ENCODE peak calls at places on chromosome 5, in six cellular contexts. N is neural progenitor cell, R is SK-N-SH, T is PC-3, Y is uterus, B is pancreas. K is an unnamed sample.

GRCh38 chr5:149680810-149681221 is 49.3 kb upstream of the PPARGC1B start:
- DNase-seq in N (no peak), R (no peak), Y (no peak), B (no peak), T (no peak), K (peak; percentile 80)

GRCh38 chr5:177232761-177233160 is 70.8 kb downstream of the RAB24 start:
- DNase-seq in R (no peak), N (no peak), B (no peak), T (no peak), Y (no peak), K (no peak)

GRCh38 chr5:139863361-139863760 is 67.8 kb downstream of the PSD2 start:
- DNase-seq in N (no peak), B (no peak), Y (peak; percentile 68), T (no peak), R (no peak), K (no peak)

GRCh38 chr5:180099733-180100611 is 28.4 kb upstream of the RNF130 start:
- DNase-seq in T (no peak), N (no peak), B (no peak), Y (no peak), R (no peak), K (no peak)

GRCh38 chr5:142675211-142675599 is 10.7 kb downstream of the FGF1 start:
- DNase-seq in B (no peak), T (no peak), R (no peak), N (no peak), Y (peak; percentile 69), K (no peak)

GRCh38 chr5:36392818-36393217 is 91.1 kb upstream of the RANBP3L start:
- DNase-seq in T (peak; percentile 42), N (no peak), R (peak; percentile 28), Y (no peak), B (no peak), K (no peak)

GRCh38 chr5:142475102-142475501 is 150.3 kb upstream of the SPRY4 start:
- DNase-seq in Y (no peak), B (no peak), T (peak; percentile 1), N (peak; percentile 20), R (no peak), K (no peak)

GRCh38 chr5:88890070-88890781 is 7.2 kb upstream of the MEF2C start:
- DNase-seq in R (no peak), N (no peak), Y (no peak), B (no peak), T (no peak), K (no peak)

GRCh38 chr5:169006878-169007790 is 293.8 kb downstream of the SLIT3 start:
- DNase-seq in B (no peak), T (peak; percentile 97), Y (no peak), R (no peak), N (no peak), K (no peak)

GRCh38 chr5:110716247-110717245 is 9.9 kb downstream of the TMEM232 start:
- DNase-seq in N (no peak), R (no peak), Y (no peak), T (no peak), B (no peak), K (no peak)

GRCh38 chr5:117379521-117379920 is 804.9 kb upstream of the SEMA6A start:
- DNase-seq in Y (no peak), B (no peak), R (no peak), T (no peak), N (no peak), K (no peak)

GRCh38 chr5:61298066-61298465 is 34.0 kb upstream of the ZSWIM6 start:
- DNase-seq in Y (no peak), B (no peak), N (no peak), T (no peak), R (no peak), K (no peak)

GRCh38 chr5:14185336-14186131 is 42.4 kb downstream of the TRIO start:
- DNase-seq in Y (no peak), N (no peak), B (no peak), R (no peak), T (peak; percentile 94), K (no peak)

GRCh38 chr5:62954578-62954977 is 376.0 kb downstream of the LRRC70 start:
- DNase-seq in B (no peak), N (no peak), Y (no peak), T (no peak), R (no peak), K (no peak)

GRCh38 chr5:169347786-169348185 is 46.8 kb upstream of the SLIT3 start:
- DNase-seq in R (no peak), Y (no peak), N (no peak), B (no peak), T (no peak), K (no peak)

DNA sequence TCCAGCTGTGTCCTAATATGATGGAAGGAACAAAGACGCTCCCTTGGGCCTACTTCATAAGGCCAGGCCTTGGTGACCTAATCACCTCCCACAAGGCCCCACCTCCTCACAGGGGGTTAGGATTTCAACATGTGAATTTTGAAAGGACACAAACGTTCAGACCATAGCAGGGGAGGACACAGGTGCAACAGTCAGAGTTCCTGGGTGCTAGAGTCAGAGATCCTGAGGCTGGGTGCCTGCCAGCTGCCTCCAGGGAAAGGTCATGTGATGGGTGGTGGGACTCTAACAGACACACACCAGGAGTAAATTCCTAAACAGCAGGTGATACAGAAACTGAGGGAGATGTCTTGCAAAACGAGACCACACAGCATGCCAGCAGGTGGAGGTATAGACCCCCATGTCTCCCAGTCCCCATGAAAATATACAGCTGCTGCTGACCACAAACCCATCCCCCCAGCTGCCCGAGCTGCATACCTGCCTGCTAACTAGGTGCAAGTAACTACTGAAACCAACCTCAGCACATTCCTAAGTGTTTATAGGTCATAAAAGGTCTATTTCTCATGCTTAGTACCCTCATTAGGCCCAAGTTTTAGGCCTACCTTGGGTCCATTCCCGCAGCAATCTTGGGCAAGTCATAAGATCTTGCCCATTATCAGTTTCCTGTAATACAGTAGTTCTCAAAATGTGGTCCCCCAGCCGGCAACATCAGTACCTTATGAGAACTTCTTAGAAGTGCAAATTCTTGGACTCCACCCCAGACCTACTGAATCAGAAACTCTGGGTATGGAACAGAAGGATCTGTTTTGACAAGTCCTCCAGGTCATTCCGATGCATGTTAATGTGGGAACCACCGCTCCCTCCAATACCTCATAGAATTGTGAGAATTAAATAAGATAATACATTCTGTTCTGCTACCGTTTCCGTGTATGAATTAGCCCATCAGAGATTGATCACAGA is 245.3 kb downstream of the ENC1 start:
- DNase-seq in B (no peak), R (peak; percentile 19), Y (no peak), T (peak; percentile 17), N (no peak), K (no peak)
- TF ChIP-seq CTCF in B (no peak), R (no peak), Y (no peak), T (no peak), N (no peak), K (no peak)

DNA sequence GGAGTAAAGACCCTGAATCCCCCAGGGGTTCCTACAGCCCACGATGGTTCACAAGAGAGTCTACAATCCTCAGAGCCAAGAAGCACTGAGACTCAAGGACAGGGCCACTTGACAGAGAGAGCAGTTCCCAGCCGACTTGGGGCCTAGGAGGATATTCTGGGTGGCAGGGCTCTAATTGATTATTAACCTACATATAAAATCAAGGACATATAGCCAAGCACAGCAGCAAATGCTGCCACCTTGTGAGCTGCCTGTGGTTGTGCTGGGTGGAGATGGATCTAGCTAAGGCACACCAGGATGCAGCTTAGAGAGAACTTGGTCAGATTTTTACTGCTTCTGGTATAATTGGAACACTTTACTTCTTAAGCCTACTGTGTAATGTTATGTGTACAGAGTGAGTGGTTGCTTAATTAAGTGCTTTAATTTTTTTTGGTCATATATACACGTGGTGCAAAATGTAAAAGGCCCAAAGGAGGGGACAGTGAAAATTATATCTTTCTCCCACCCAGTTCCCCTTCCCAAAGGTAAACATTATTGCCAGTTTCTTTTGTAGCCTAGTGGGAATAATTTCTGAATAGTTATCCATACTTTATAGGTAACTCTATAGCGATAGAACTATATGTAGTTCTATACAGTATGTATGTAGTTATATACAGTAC is 78.8 kb downstream of the F2RL2 start:
- DNase-seq in B (peak; percentile 62), R (peak; percentile 69), T (peak; percentile 43), Y (no peak), N (peak; percentile 60), K (peak; percentile 34)
- TF ChIP-seq CTCF in B (peak; percentile 60), R (peak; percentile 82), T (peak; percentile 61), Y (no peak), N (peak; percentile 65), K (peak; percentile 60)

DNA sequence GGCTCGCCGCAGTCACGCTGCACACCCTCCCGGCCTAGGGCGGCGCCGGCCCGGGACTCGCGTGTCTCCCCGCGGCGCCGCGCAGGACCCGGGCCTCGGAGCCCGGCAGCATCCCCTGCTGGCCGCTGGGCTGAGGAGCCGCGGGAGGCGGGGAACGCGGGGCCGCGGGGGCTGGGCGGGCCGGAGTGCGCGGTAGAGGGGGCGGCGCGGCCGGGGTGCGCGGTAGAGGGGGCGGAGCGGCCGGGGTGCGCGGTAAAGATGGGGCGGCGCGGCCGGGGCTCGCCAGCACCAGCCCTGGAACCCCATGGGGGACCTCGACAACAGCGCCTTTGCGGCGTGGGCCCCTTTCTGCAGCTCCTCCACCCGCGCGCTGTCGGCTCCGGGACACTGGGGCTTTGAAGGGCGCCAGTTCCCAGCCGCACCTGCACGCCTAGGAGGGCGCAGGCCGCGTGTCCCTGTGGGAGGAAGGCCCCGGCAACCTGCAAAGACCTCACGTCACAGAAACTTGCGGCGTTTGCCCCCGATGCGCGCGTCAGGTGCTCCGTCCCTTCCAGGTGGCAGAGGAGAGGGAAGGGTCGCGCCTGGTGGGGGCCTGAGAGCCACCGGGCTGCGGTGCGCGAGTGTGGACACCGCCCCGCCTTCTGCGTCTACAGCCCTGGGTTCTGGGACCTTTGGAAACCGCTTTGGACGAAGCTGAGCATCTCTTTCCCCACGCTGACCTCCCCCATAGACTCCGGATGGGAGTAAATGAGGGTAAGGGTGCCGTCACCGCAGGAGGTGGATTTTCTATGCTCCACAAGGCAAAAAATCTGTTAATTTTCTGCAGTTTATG is 49.6 kb downstream of the NSUN2 start:
- DNase-seq in Y (peak; percentile 43), N (peak; percentile 82), T (no peak), B (peak; percentile 40), R (peak; percentile 97), K (peak; percentile 75)
- TF ChIP-seq CTCF in Y (peak; percentile 65), N (peak; percentile 58), T (no peak), B (peak; percentile 32), R (peak; percentile 32), K (no peak)

GRCh38 chr5:104179057-104179456 is 616.5 kb upstream of the NUDT12 start:
- DNase-seq in Y (no peak), R (peak; percentile 3), T (peak; percentile 91), N (peak; percentile 63), B (peak; percentile 23), K (peak; percentile 20)
- TF ChIP-seq CTCF in Y (peak; percentile 25), R (peak; percentile 61), T (peak; percentile 86), N (peak; percentile 64), B (peak; percentile 22), K (peak; percentile 41)

GRCh38 chr5:127326438-127326837 is 35.8 kb downstream of the MEGF10 start:
- DNase-seq in R (no peak), Y (no peak), N (no peak), T (peak; percentile 34), B (no peak), K (no peak)
- TF ChIP-seq CTCF in R (no peak), Y (no peak), N (peak; percentile 20), T (peak; percentile 42), B (no peak), K (no peak)

DNA sequence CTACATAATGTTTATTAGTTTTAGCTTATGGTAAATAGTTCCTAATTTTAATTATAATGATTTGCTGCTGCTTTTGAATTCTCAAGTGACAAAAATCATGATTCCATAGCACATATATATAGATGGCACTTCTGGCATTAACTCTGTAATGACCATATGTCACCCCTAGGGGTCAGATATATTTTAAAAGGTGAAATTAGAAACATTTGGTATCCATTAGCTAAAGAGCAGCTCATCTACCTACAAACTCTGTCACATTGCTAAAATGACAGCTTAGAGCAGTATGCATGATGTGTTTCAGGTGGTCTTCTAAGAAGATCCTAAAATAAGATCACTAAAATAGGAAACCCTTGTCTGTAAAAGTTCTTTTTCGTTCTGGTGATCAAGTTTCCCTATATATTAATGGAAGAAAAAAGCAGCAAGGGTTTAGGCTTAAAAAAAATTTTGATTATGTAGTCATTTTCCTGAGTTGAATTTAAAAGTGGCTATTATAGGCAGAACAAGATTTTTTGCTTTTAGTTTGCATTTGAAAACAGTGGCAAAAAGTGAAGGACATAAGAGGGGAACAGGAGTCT is 157.7 kb upstream of the POU5F2 start:
- DNase-seq in Y (no peak), B (no peak), R (peak; percentile 11), T (peak; percentile 52), N (peak; percentile 12), K (peak; percentile 3)
- TF ChIP-seq CTCF in Y (no peak), B (peak; percentile 39), R (peak; percentile 65), T (peak; percentile 76), N (peak; percentile 71), K (peak; percentile 24)

K was measured in GM13976.